ENCODE peak calls at places on chromosome 12, in seven cellular contexts. Y is stomach, R is astrocyte of the spinal cord, T is lower lobe of right lung, N is kidney, C is heart right ventricle, D is pancreas. F is an unnamed sample.

GRCh38 chr12:53063708-53064612 is 14.1 kb downstream of the TNS2 start:
- DNase-seq in Y (no peak), T (no peak), R (peak), C (peak), D (no peak), N (peak), F (peak)

GRCh38 chr12:29148958-29149690 is at the start of gene FAR2:
- DNase-seq in R (peak), N (peak), T (peak), Y (peak), D (peak), C (peak), F (no peak)

GRCh38 chr12:19410639-19411184 is 28.6 kb upstream of the AEBP2 start:
- DNase-seq in D (no peak), T (no peak), C (no peak), R (no peak), N (no peak), Y (no peak), F (no peak)

GRCh38 chr12:6950944-6951540 is at the start of gene PTPN6:
- DNase-seq in D (peak), C (peak), T (peak), R (no peak), N (peak), Y (peak), F (peak)

GRCh38 chr12:1592444-1593231 is 1.7 kb downstream of the FBXL14 start:
- DNase-seq in N (peak), T (peak), C (peak), Y (no peak), R (peak), D (no peak), F (no peak)

GRCh38 chr12:58262796-58263195 is 321.4 kb downstream of the ATP23 start:
- DNase-seq in Y (no peak), R (no peak), D (no peak), N (no peak), C (no peak), T (no peak), F (no peak)

GRCh38 chr12:93682846-93683261 is 5.7 kb downstream of the CRADD start:
- DNase-seq in C (peak), N (no peak), D (no peak), Y (no peak), T (no peak), R (no peak), F (no peak)

GRCh38 chr12:95918194-95918993 is 24.0 kb downstream of the CCDC38 start:
- DNase-seq in N (no peak), R (peak), Y (peak), C (no peak), D (no peak), T (no peak), F (no peak)

GRCh38 chr12:124730455-124730932 is 133.2 kb downstream of the SCARB1 start:
- DNase-seq in T (no peak), D (no peak), Y (peak), C (no peak), N (peak), R (peak), F (no peak)

GRCh38 chr12:5220835-5221234 is 177.2 kb downstream of the KCNA5 start:
- DNase-seq in C (no peak), R (no peak), D (no peak), Y (no peak), T (no peak), N (no peak), F (no peak)

GRCh38 chr12:113980537-113981337 is 14.6 kb upstream of the RBM19 start:
- DNase-seq in T (no peak), R (peak), D (no peak), C (no peak), N (no peak), Y (no peak), F (no peak)

GRCh38 chr12:19299765-19300164 is 139.5 kb upstream of the AEBP2 start:
- DNase-seq in D (no peak), C (no peak), Y (no peak), T (no peak), N (no peak), R (peak), F (no peak)

GRCh38 chr12:42039146-42039545 is 105.5 kb downstream of the GXYLT1 start:
- DNase-seq in T (no peak), Y (no peak), N (no peak), D (no peak), R (peak), C (no peak), F (no peak)

GRCh38 chr12:122495258-122495657 is 5.5 kb downstream of the ZCCHC8 start:
- DNase-seq in C (no peak), D (no peak), T (no peak), R (no peak), N (no peak), Y (no peak), F (no peak)

GRCh38 chr12:18415227-18415626 is 153.9 kb downstream of the PIK3C2G start:
- DNase-seq in D (no peak), C (no peak), Y (no peak), R (no peak), N (no peak), T (no peak), F (no peak)

GRCh38 chr12:18422849-18423248 is 161.5 kb downstream of the PIK3C2G start:
- DNase-seq in Y (no peak), R (no peak), D (no peak), C (no peak), N (no peak), T (no peak), F (no peak)

GRCh38 chr12:126856958-126857357 is 1410.0 kb upstream of the TMEM132C start:
- DNase-seq in Y (no peak), T (no peak), R (no peak), D (no peak), C (no peak), N (no peak), F (no peak)

GRCh38 chr12:41362511-41362910 is 174.4 kb downstream of the PDZRN4 start:
- DNase-seq in Y (no peak), R (no peak), N (no peak), C (no peak), T (no peak), D (no peak), F (no peak)

GRCh38 chr12:75568801-75569200 is 57.4 kb upstream of the KRR1 start:
- DNase-seq in D (no peak), C (no peak), Y (no peak), R (no peak), N (no peak), T (no peak), F (no peak)

GRCh38 chr12:10366875-10367274 is 23.0 kb downstream of the KLRK1 start:
- DNase-seq in N (no peak), Y (no peak), T (no peak), C (no peak), R (peak), D (no peak), F (no peak)
- TF ChIP-seq CTCF in N (no peak), Y (no peak), T (no peak), C (no peak), R (peak), D (no peak), F (peak)

GRCh38 chr12:78764913-78765312 is 99.7 kb upstream of the SYT1 start:
- DNase-seq in Y (no peak), C (no peak), N (no peak), R (no peak), T (no peak), D (no peak), F (no peak)
- TF ChIP-seq CTCF in Y (no peak), C (no peak), N (no peak), R (no peak), T (no peak), D (no peak), F (no peak)

DNA sequence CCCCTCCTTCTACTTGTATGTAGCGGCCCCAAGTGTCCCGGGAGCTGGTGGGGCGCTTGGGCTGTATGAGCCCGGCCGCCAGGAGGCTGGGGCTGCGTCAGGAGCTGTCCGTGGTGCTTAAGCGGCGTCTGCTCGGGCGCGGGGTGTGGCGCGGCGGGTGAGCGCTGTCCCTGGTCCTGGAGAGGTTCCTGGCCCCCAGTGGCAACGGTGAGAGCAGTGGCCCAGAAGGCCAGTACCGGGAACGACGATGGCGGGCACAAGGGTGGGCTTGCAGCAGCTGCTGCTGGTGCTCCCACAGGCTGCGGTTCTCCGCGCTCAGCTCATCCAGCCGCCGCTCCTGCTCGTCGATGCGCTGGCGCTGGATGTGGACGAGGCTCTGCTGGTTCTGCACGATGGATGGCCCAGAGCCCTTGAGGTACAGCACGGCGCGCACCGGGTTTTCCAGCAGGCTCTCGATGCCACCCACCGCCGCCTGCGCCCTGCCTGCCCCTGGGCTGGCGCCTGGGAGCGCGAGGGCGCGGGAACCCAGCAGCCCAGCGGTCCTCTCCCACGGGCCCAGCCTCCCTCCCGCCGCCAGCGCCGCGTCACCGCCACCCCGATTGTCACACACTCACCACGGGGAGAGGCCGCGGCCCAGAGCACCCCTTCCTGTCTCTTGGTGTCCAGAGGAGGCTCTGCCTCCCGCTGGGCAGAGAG is 41.9 kb upstream of the FKBP4 start:
- DNase-seq in T (peak), Y (peak), R (peak), N (peak), C (peak), D (peak), F (peak)
- TF ChIP-seq CTCF in T (no peak), Y (no peak), R (peak), N (peak), C (peak), D (no peak), F (peak)

GRCh38 chr12:71663561-71664410 is at the start of the genes THAP2 and ZFC3H1:
- DNase-seq in Y (peak), R (peak), D (peak), C (peak), T (peak), N (peak), F (peak)
- TF ChIP-seq CTCF in Y (no peak), R (peak), D (no peak), C (peak), T (peak), N (no peak), F (peak)

GRCh38 chr12:26011099-26011498 is 52.6 kb downstream of the RASSF8 start:
- DNase-seq in R (peak), T (no peak), D (no peak), N (no peak), C (no peak), Y (no peak), F (no peak)

GRCh38 chr12:26014085-26014484 is 55.6 kb downstream of the RASSF8 start:
- DNase-seq in D (no peak), R (no peak), N (no peak), Y (no peak), T (no peak), C (no peak), F (no peak)

GRCh38 chr12:26010293-26010821 is 51.9 kb downstream of the RASSF8 start:
- DNase-seq in T (no peak), R (peak), Y (no peak), C (no peak), N (no peak), D (no peak), F (no peak)

GRCh38 chr12:26007563-26007962 is 49.1 kb downstream of the RASSF8 start:
- DNase-seq in N (no peak), Y (no peak), D (no peak), C (no peak), R (no peak), T (no peak), F (no peak)

DNA sequence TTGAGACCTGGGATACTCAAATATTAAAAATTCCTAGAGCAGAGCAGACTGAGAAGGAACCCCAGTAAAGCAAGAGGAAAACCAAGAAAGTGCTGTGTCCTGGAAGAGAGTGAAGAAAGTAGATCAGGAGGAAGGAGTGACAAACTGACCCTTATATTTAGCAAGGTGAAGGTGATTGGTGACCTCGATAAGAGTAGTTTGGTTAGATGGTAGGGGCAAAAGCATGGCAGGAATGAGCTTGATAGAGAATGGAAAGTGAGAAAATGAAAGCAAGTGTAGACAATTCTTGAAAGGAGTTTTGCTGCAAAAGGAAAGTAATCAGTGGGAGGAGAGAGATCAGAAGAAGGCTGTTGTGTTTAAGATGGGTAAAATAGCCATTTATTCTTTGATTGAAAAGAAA is 51.1 kb downstream of the RASSF8 start:
- DNase-seq in C (no peak), R (no peak), D (no peak), Y (no peak), T (no peak), N (no peak), F (no peak)
- TF ChIP-seq CTCF in C (no peak), R (no peak), D (no peak), Y (no peak), T (no peak), N (no peak), F (no peak)

DNA sequence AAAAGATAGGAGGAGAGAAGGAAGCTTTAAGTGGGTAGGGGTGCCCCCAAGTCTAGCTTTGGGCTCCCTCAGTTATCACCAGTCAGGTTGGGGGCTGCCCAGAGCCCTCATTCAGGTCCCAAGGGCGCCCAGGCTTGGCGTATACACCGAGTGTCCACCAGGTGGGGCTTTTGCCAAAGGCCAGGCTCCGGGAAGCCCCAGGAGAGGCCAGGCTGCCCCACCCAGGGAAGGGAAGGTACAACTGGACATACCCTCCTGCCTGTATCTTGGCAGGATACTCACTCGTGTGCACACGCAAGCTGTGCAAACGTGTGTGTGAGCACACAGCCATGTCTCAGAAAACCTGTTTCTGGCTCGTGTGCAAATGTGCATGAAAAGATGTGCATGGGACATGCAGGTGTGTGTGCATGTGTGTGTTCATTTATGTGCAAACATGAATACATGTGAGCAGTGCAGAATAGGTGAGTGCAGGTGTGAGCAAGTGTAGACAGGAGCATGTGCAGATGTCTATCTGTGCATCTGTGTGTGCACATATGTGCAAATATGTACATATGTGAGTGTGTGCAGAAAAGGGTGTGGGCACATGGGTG is 103.9 kb upstream of the MYL2 start:
- DNase-seq in Y (peak), R (peak), T (peak), N (no peak), C (peak), D (peak), F (no peak)
- TF ChIP-seq CTCF in Y (peak), R (peak), T (peak), N (peak), C (peak), D (peak), F (peak)

GRCh38 chr12:67747869-67748760 is 99.6 kb downstream of the DYRK2 start:
- DNase-seq in D (peak), T (no peak), Y (peak), R (peak), C (no peak), N (no peak), F (no peak)
- TF ChIP-seq CTCF in D (no peak), T (no peak), Y (no peak), R (no peak), C (no peak), N (no peak), F (no peak)

GRCh38 chr12:99658950-99659349 is 11.4 kb downstream of the GARIN6 start:
- DNase-seq in R (peak), Y (no peak), C (no peak), N (no peak), T (no peak), D (no peak), F (no peak)
- TF ChIP-seq CTCF in R (peak), Y (no peak), C (peak), N (no peak), T (no peak), D (no peak), F (peak)